ENCODE peak calls at places on chromosomes 2 and 18, in five cellular contexts. O is sigmoid colon, D is GM23338, C is neuronal stem cell, S is OCI-LY7. V is an unnamed sample.

GRCh38 chr18:12782521-12782920 is 79.7 kb downstream of the PSMG2 start:
- DNase-seq in O (no peak), D (no peak), C (no peak), S (no peak), V (no peak)

GRCh38 chr2:134290363-134290762 is 36.5 kb downstream of the MGAT5 start:
- DNase-seq in O (no peak), D (no peak), C (no peak), S (peak; percentile 59), V (no peak)

GRCh38 chr2:217568289-217568985 is 434.4 kb downstream of the TNS1 start:
- DNase-seq in O (no peak), D (no peak), C (no peak), S (no peak), V (no peak)

GRCh38 chr2:67797801-67798535 is 264.8 kb downstream of the C1D start:
- DNase-seq in O (no peak), D (no peak), C (no peak), S (no peak), V (no peak)

GRCh38 chr18:77205769-77206168 is 43.9 kb upstream of the GALR1 start:
- DNase-seq in O (no peak), D (no peak), C (no peak), S (no peak), V (no peak)

GRCh38 chr2:141555876-141556470 is 574.8 kb downstream of the LRP1B start:
- DNase-seq in O (no peak), D (no peak), C (no peak), S (no peak), V (no peak)

GRCh38 chr2:196851068-196851467 is 41.9 kb upstream of the C2orf66 start:
- DNase-seq in O (no peak), D (no peak), C (no peak), S (no peak), V (no peak)

GRCh38 chr2:55418512-55419235 is 982 bp downstream of the CCDC88A start:
- DNase-seq in O (no peak), D (no peak), C (no peak), S (peak; percentile 37), V (no peak)

GRCh38 chr2:215579809-215580208 is 143.9 kb upstream of the FN1 start:
- DNase-seq in O (no peak), D (no peak), C (no peak), S (no peak), V (no peak)

GRCh38 chr2:96529376-96530143 is 7.0 kb upstream of the ARID5A start:
- DNase-seq in O (peak; percentile 61), D (no peak), C (no peak), S (no peak), V (no peak)

GRCh38 chr2:71181316-71181715 is 45.6 kb downstream of the PAIP2B start:
- DNase-seq in O (no peak), D (no peak), C (no peak), S (no peak), V (no peak)

GRCh38 chr18:43681661-43682060 is 404.4 kb upstream of the SYT4 start:
- DNase-seq in O (no peak), D (peak; percentile 16), C (no peak), S (no peak), V (no peak)

GRCh38 chr18:7608174-7608550 is 41.0 kb downstream of the PTPRM start:
- DNase-seq in O (no peak), D (no peak), C (no peak), S (no peak), V (no peak)

GRCh38 chr2:235641333-235641732 is 147.5 kb downstream of the AGAP1 start:
- DNase-seq in O (no peak), D (peak; percentile 28), C (no peak), S (no peak), V (no peak)

GRCh38 chr2:182954789-182955188 is 83.5 kb downstream of the NCKAP1 start:
- DNase-seq in O (no peak), D (no peak), C (no peak), S (no peak), V (no peak)

GRCh38 chr18:80076379-80076778 is 32.7 kb upstream of the ADNP2 start:
- DNase-seq in O (no peak), D (no peak), C (no peak), S (no peak), V (no peak)

GRCh38 chr2:160238392-160238791 is 38.3 kb upstream of the ITGB6 start:
- DNase-seq in O (no peak), D (no peak), C (no peak), S (no peak), V (no peak)

GRCh38 chr2:38960609-38961320 is 71.1 kb downstream of the ARHGEF33 start:
- DNase-seq in O (peak; percentile 65), D (no peak), C (no peak), S (no peak), V (no peak)

GRCh38 chr2:96386470-96386869 is 50.9 kb downstream of the NCAPH start:
- DNase-seq in O (no peak), D (peak; percentile 16), C (no peak), S (no peak), V (no peak)

GRCh38 chr2:234273887-234274584 is 222.8 kb downstream of the ARL4C start:
- DNase-seq in O (no peak), D (no peak), C (no peak), S (no peak), V (peak; percentile 19)

GRCh38 chr2:65056990-65057375 is 767 bp downstream of the CEP68 start:
- DNase-seq in O (no peak), D (no peak), C (no peak), S (peak; percentile 41), V (peak; percentile 42)

GRCh38 chr2:168773719-168774521 is 28.5 kb upstream of the NOSTRIN start:
- DNase-seq in O (no peak), D (peak; percentile 76), C (no peak), S (peak; percentile 49), V (no peak)

GRCh38 chr2:239674981-239675855 is 274.4 kb upstream of the HDAC4 start:
- DNase-seq in O (no peak), D (no peak), C (no peak), S (no peak), V (no peak)

GRCh38 chr2:197308635-197309368 is 1.8 kb downstream of the ANKRD44 start:
- DNase-seq in O (no peak), D (no peak), C (no peak), S (peak; percentile 41), V (peak; percentile 64)

GRCh38 chr2:27710640-27711430 is 47.1 kb downstream of the SLC4A1AP start:
- DNase-seq in O (no peak), D (no peak), C (no peak), S (no peak), V (no peak)

GRCh38 chr18:75472906-75473305 is 45.4 kb upstream of the SMIM21 start:
- DNase-seq in O (no peak), D (no peak), C (no peak), S (no peak), V (no peak)

GRCh38 chr2:157840568-157841156 is 35.5 kb downstream of the ACVR1 start:
- DNase-seq in O (no peak), D (no peak), C (no peak), S (no peak), V (no peak)

GRCh38 chr2:105775809-105776559 is 31.3 kb downstream of the NCK2 start:
- DNase-seq in O (no peak), D (no peak), C (no peak), S (peak; percentile 62), V (no peak)

GRCh38 chr18:58307441-58307840 is 263.4 kb downstream of the NEDD4L start:
- DNase-seq in O (no peak), D (no peak), C (no peak), S (no peak), V (no peak)

GRCh38 chr18:670456-670996 is 13.1 kb downstream of the TYMS start:
- DNase-seq in O (no peak), D (no peak), C (no peak), S (no peak), V (no peak)
- H3K27ac ChIP-seq in O (no peak overlapping the region), D (no peak overlapping the region), C (no peak overlapping the region), S (no peak overlapping the region), V (no peak overlapping the region)

DNA sequence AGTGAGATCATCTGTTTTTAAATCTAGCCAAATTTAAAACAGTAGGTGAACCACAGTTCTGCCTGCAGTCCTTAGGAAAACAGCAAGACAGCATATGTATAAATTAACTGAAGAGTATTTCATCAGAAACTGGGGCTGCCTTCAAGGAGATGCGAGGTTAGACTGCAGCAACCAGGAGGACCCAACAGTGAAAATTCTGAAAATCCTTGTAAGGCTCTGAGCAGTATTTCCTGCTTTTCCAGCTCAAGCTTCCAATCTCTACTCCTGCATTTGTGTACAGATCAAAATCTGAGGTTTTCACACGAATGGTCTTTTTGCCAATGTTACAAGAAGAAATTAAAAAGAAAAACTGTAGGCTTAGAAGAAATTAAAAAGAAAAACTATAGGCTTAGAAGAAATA is 43.7 kb downstream of the CERKL start:
- DNase-seq in O (no peak), D (peak; percentile 10), C (no peak), S (no peak), V (no peak)
- H3K27ac ChIP-seq in O (no peak overlapping the region), D (no peak overlapping the region), C (no peak overlapping the region), S (no peak overlapping the region), V (no peak overlapping the region)

GRCh38 chr2:20526146-20526545 is 79.3 kb downstream of the RHOB start:
- DNase-seq in O (no peak), D (no peak), C (no peak), S (no peak), V (no peak)

GRCh38 chr2:20523798-20524197 is 76.9 kb downstream of the RHOB start:
- DNase-seq in O (no peak), D (no peak), C (no peak), S (no peak), V (no peak)

GRCh38 chr2:20526666-20527065 is 79.8 kb downstream of the RHOB start:
- DNase-seq in O (peak; percentile 67), D (no peak), C (no peak), S (no peak), V (no peak)

GRCh38 chr2:20524412-20525040 is 77.7 kb downstream of the RHOB start:
- DNase-seq in O (peak; percentile 80), D (no peak), C (no peak), S (peak; percentile 65), V (peak; percentile 10)

GRCh38 chr2:20525041-20526035 is 78.5 kb downstream of the RHOB start:
- DNase-seq in O (peak; percentile 89), D (no peak), C (no peak), S (no peak), V (no peak)
- H3K27ac ChIP-seq in O (peak overlapping the region; percentile 49), D (no peak overlapping the region), C (no peak overlapping the region), S (no peak overlapping the region), V (no peak overlapping the region)

GRCh38 chr18:10417191-10417590 is 37.2 kb upstream of the APCDD1 start:
- DNase-seq in O (no peak), D (no peak), C (no peak), S (no peak), V (no peak)

GRCh38 chr18:10418836-10419235 is 35.6 kb upstream of the APCDD1 start:
- DNase-seq in O (no peak), D (no peak), C (no peak), S (no peak), V (no peak)

GRCh38 chr18:10416020-10416419 is 38.4 kb upstream of the APCDD1 start:
- DNase-seq in O (no peak), D (no peak), C (no peak), S (no peak), V (no peak)

GRCh38 chr18:10419420-10420103 is 34.9 kb upstream of the APCDD1 start:
- DNase-seq in O (no peak), D (no peak), C (no peak), S (no peak), V (no peak)

DNA sequence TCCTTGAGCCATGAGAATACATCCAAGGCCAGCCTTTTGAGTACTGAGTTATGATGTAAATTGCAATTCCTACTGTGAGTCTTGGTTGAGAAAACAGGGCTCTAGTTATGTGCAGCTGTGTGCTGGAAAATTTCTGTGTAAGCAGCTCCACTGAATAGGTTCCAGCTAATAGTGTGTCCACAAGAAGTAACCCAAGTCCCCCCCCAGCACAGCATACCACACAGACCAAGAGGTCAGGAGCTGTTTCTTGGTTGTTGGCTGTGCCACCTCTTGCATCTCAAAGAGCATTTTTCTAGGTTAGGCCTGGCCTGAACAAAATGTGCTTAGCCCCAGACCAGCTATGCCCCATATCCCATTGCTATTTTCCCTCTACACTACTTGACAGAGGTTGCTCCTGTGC is 36.8 kb upstream of the APCDD1 start:
- DNase-seq in O (no peak), D (no peak), C (no peak), S (no peak), V (no peak)
- H3K27ac ChIP-seq in O (no peak overlapping the region), D (no peak overlapping the region), C (no peak overlapping the region), S (no peak overlapping the region), V (no peak overlapping the region)

V was measured in CD4-positive, CD25-positive, alpha-beta regulatory T cell.